ENCODE peak calls at places on chromosomes 3 and 15, in ten cellular contexts. T is A172, M is NCI-H2029, G is IMR-90, P is GM04504, X is fibroblast of pulmonary artery, B is aorta, L is mammary epithelial cell, V is tibial artery, N is AG20443. Y is an unnamed sample.

GRCh38 chr15:57245130-57245529 is 131.2 kb upstream of the CGNL1 start:
- DNase-seq in N (no peak), L (no peak), M (no peak), G (peak), T (no peak), V (no peak), P (no peak), B (no peak), X (peak), Y (no peak)

GRCh38 chr3:74442683-74443082 is 171.8 kb downstream of the CNTN3 start:
- DNase-seq in P (no peak), G (no peak), L (peak), V (no peak), M (no peak), B (no peak), T (no peak), X (no peak), N (no peak), Y (no peak)

GRCh38 chr3:108862865-108863798 is 40.5 kb downstream of the TRAT1 start:
- DNase-seq in X (peak), T (peak), G (peak), V (no peak), M (no peak), L (peak), N (no peak), P (no peak), B (no peak), Y (peak)

GRCh38 chr3:69791111-69791510 is 51.8 kb downstream of the MITF start:
- DNase-seq in B (peak), L (peak), P (peak), M (no peak), X (peak), V (peak), N (peak), G (peak), T (no peak), Y (peak)

GRCh38 chr3:119279101-119279554 is 15.1 kb upstream of the ARHGAP31 start:
- DNase-seq in N (no peak), V (peak), T (no peak), M (peak), X (peak), P (no peak), L (no peak), B (peak), G (no peak), Y (peak)

GRCh38 chr3:59052803-59053411 is 3.1 kb upstream of the CFAP20DC start:
- DNase-seq in G (peak), V (no peak), T (peak), X (peak), N (peak), M (no peak), B (no peak), L (peak), P (no peak), Y (peak)

GRCh38 chr15:79157631-79158592 is 67.3 kb upstream of the RASGRF1 start:
- DNase-seq in L (peak), P (no peak), V (no peak), M (no peak), N (no peak), G (no peak), T (no peak), X (no peak), B (no peak), Y (peak)

GRCh38 chr15:67843092-67843501 is 3.3 kb upstream of the RNU6-1 start:
- DNase-seq in V (no peak), L (no peak), B (no peak), X (no peak), P (no peak), N (no peak), T (no peak), G (no peak), M (no peak), Y (no peak)

GRCh38 chr3:134933997-134934396 is 138.9 kb downstream of the EPHB1 start:
- DNase-seq in P (no peak), B (no peak), N (no peak), X (no peak), T (no peak), V (no peak), G (no peak), M (no peak), L (no peak), Y (no peak)

GRCh38 chr3:170745211-170745718 is 124.7 kb downstream of the RPL22L1 start:
- DNase-seq in M (no peak), G (peak), X (peak), L (peak), V (no peak), N (no peak), B (no peak), P (no peak), T (peak), Y (peak)

GRCh38 chr3:5102532-5102931 is 19.6 kb upstream of the ARL8B start:
- DNase-seq in L (no peak), T (no peak), G (no peak), N (no peak), P (no peak), M (no peak), X (no peak), B (no peak), V (no peak), Y (no peak)

GRCh38 chr3:124082343-124082742 is 90.4 kb upstream of the ROPN1 start:
- DNase-seq in V (no peak), M (no peak), N (no peak), X (no peak), G (no peak), P (no peak), B (no peak), L (no peak), T (no peak), Y (no peak)

Y was measured in MCF 10A.